ENCODE peak calls at places on chromosomes 13 and 19, in six cellular contexts. S is cardiac fibroblast, D is GM23338, K is BE2C, X is BJ, T is heart right ventricle. Y is an unnamed sample.

GRCh38 chr13:48737689-48738088 is 84.0 kb downstream of the CYSLTR2 start:
- DNase-seq in T (no peak), K (no peak), D (no peak), X (no peak), S (no peak), Y (no peak)

GRCh38 chr19:8194528-8195275 is 14.5 kb upstream of the CERS4 start:
- DNase-seq in T (no peak), X (no peak), S (no peak), D (no peak), K (no peak), Y (no peak)

GRCh38 chr13:100513987-100514670 is 74.5 kb downstream of the GGACT start:
- DNase-seq in X (no peak), T (no peak), S (peak; percentile 5), D (no peak), K (no peak), Y (peak; percentile 47)

GRCh38 chr13:41365636-41366035 is 54.6 kb downstream of the NAA16 start:
- DNase-seq in K (no peak), D (no peak), X (peak; percentile 66), T (no peak), S (no peak), Y (peak; percentile 56)

GRCh38 chr13:85864963-85865530 is 65.8 kb upstream of the SLITRK6 start:
- DNase-seq in K (peak; percentile 46), S (peak; percentile 1), T (no peak), X (no peak), D (peak; percentile 78), Y (no peak)

GRCh38 chr19:35756373-35757230 is at the start of gene HSPB6:
- DNase-seq in K (no peak), D (peak; percentile 70), X (no peak), S (peak; percentile 83), T (peak; percentile 76), Y (no peak)

GRCh38 chr13:31051999-31052398 is 109.7 kb downstream of the HSPH1 start:
- DNase-seq in T (no peak), K (no peak), D (peak; percentile 72), S (no peak), X (no peak), Y (no peak)

GRCh38 chr13:55816976-55817601 is 1323.6 kb upstream of the PRR20A start:
- DNase-seq in D (no peak), X (no peak), K (no peak), T (no peak), S (no peak), Y (no peak)

GRCh38 chr19:18856385-18857126 is 24.8 kb downstream of the UPF1 start:
- DNase-seq in D (peak; percentile 43), X (no peak), T (no peak), K (peak; percentile 50), S (peak; percentile 40), Y (no peak)

GRCh38 chr19:17540174-17540573 is 15.3 kb upstream of the COLGALT1 start:
- DNase-seq in K (no peak), S (no peak), T (no peak), D (no peak), X (no peak), Y (no peak)

GRCh38 chr13:112726018-112726767 is 36.4 kb downstream of the ATP11A start:
- DNase-seq in K (no peak), S (no peak), X (no peak), D (no peak), T (no peak), Y (no peak)

GRCh38 chr19:50718255-50719118 is 1.1 kb downstream of the SHANK1 start:
- DNase-seq in K (no peak), D (peak; percentile 56), T (no peak), X (no peak), S (no peak), Y (no peak)

GRCh38 chr13:35923347-35923746 is 207.8 kb downstream of the DCLK1 start:
- DNase-seq in X (no peak), S (peak; percentile 65), K (no peak), D (no peak), T (peak; percentile 15), Y (no peak)

GRCh38 chr13:27293873-27294515 is 23.4 kb downstream of the RASL11A start:
- DNase-seq in X (no peak), D (no peak), T (no peak), K (no peak), S (no peak), Y (no peak)

GRCh38 chr13:106520205-106521004 is 15.1 kb downstream of the EFNB2 start:
- DNase-seq in K (no peak), S (peak; percentile 61), D (peak; percentile 43), X (no peak), T (no peak), Y (no peak)

GRCh38 chr13:79647518-79647917 is 166.6 kb downstream of the NDFIP2 start:
- DNase-seq in K (peak; percentile 79), D (no peak), X (no peak), S (peak; percentile 10), T (no peak), Y (no peak)

GRCh38 chr19:49592486-49593232 is 1.7 kb downstream of the PRR12 start:
- DNase-seq in S (peak; percentile 17), T (no peak), K (no peak), X (no peak), D (peak; percentile 69), Y (no peak)

GRCh38 chr19:35354898-35355297 is 3.4 kb upstream of the FFAR3 start:
- DNase-seq in K (no peak), T (no peak), S (no peak), D (no peak), X (no peak), Y (no peak)

GRCh38 chr19:33406521-33407139 is 33.1 kb downstream of the CEBPG start:
- DNase-seq in K (peak; percentile 84), X (no peak), T (peak; percentile 60), S (peak; percentile 62), D (peak; percentile 83), Y (no peak)

GRCh38 chr19:17109962-17110598 is 34.5 kb downstream of the MYO9B start:
- DNase-seq in S (no peak), K (no peak), X (no peak), D (no peak), T (peak; percentile 54), Y (no peak)

GRCh38 chr13:110555601-110556223 is 5.8 kb downstream of the RAB20 start:
- DNase-seq in S (no peak), X (no peak), K (no peak), D (no peak), T (no peak), Y (no peak)

GRCh38 chr13:113499936-113500335 is 9.4 kb upstream of the DCUN1D2 start:
- DNase-seq in S (peak; percentile 64), D (no peak), X (peak; percentile 38), T (no peak), K (no peak), Y (peak; percentile 16)

GRCh38 chr19:50817941-50818858 is 5.4 kb downstream of the KLK1 start:
- DNase-seq in K (peak; percentile 95), S (no peak), D (peak; percentile 96), T (peak; percentile 19), X (no peak), Y (no peak)

GRCh38 chr19:40810160-40810559 is 11.2 kb downstream of the EGLN2 start:
- DNase-seq in K (no peak), D (no peak), T (no peak), S (no peak), X (no peak), Y (no peak)

GRCh38 chr13:28718186-28718537 is 608 bp downstream of the SLC46A3 start:
- DNase-seq in K (no peak), S (peak; percentile 76), X (no peak), D (no peak), T (no peak), Y (no peak)

GRCh38 chr19:34962281-34962944 is 1.6 kb downstream of the ZNF792 start:
- DNase-seq in S (no peak), X (no peak), K (peak; percentile 70), T (peak; percentile 40), D (no peak), Y (no peak)

GRCh38 chr13:75675421-75675820 is 39.3 kb downstream of the LMO7 start:
- DNase-seq in T (no peak), D (no peak), S (peak; percentile 20), K (no peak), X (no peak), Y (no peak)

GRCh38 chr19:50796128-50796633 is 6.0 kb downstream of the ACP4 start:
- DNase-seq in K (no peak), X (no peak), D (peak; percentile 52), T (no peak), S (no peak), Y (no peak)

GRCh38 chr19:5271145-5271544 is 69.5 kb downstream of the PTPRS start:
- DNase-seq in T (no peak), S (peak; percentile 9), K (no peak), D (peak; percentile 63), X (no peak), Y (no peak)
- TF ChIP-seq CTCF in T (no peak), S (peak; percentile 25), K (peak; percentile 34), D (peak; percentile 36), X (peak; percentile 7), Y (peak; percentile 20)

GRCh38 chr13:95552539-95553270 is at the start of gene CLDN10:
- DNase-seq in K (no peak), X (no peak), D (peak; percentile 85), S (no peak), T (no peak), Y (no peak)

GRCh38 chr13:95552208-95552538 is 347 bp upstream of the CLDN10 start:
- DNase-seq in K (no peak), X (no peak), S (no peak), D (no peak), T (no peak), Y (no peak)

GRCh38 chr13:95553271-95553588 is 710 bp downstream of the CLDN10 start:
- DNase-seq in X (no peak), D (peak; percentile 46), S (no peak), K (no peak), T (no peak), Y (no peak)

GRCh38 chr13:95556981-95557380 is 4.5 kb downstream of the CLDN10 start:
- DNase-seq in S (no peak), T (no peak), D (no peak), X (no peak), K (no peak), Y (no peak)

GRCh38 chr13:95553614-95554385 is 1.3 kb downstream of the CLDN10 start:
- DNase-seq in K (no peak), T (no peak), X (no peak), D (peak; percentile 57), S (peak; percentile 24), Y (no peak)
- H3K4me3 ChIP-seq in K (no peak overlapping the region), T (peak overlapping the region; percentile 11), X (no peak overlapping the region), D (peak overlapping the region; percentile 90), S (no peak overlapping the region), Y (no peak overlapping the region)

DNA sequence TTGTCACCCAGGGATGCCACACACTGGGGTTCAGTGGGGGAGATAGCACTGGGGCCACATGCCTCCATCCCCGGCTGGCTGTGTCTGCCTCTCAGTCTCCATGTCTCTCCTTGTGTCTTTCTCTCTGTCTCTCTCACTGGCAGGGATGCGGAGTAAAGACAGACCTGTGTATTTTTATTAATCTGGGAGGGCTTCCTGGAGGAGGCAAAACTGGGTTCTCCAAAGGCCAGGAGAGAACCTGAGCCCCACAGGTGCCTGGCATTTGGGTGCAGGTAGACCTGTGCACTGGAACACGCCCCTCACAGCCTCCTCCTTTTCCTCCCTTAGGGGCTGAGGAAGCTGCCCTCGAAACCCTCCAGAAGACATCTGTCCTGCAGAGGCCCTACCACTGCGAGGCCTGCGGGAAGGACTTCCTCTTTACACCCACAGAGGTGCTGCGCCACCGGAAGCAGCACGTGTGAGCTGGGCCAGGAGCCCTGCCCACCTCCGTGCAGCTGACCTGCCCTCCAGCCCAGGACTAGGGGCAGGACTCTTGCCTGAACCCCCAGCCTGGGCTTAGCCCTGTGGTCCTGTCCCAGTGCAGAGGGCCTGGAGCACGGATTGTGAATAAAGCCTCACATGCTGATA is 32.7 kb downstream of the DHX34 start:
- DNase-seq in S (no peak), X (no peak), D (no peak), T (no peak), K (no peak), Y (no peak)
- TF ChIP-seq CTCF in S (no peak), X (no peak), D (no peak), T (no peak), K (no peak), Y (no peak)

GRCh38 chr13:20136781-20137703 is 23.8 kb downstream of the GJA3 start:
- DNase-seq in S (no peak), X (no peak), D (peak; percentile 82), K (peak; percentile 56), T (no peak), Y (no peak)
- H3K4me3 ChIP-seq in S (no peak overlapping the region), X (no peak overlapping the region), D (peak overlapping the region; percentile 42), K (peak overlapping the region; percentile 34), T (no peak overlapping the region), Y (no peak overlapping the region)

Y was measured in AG09309.